ENCODE peak calls at places on chromosomes 5 and 9, in five cellular contexts. B, L, G, M and N are unnamed samples.

GRCh38 chr5:68279960-68280359 is 64.4 kb downstream of the PIK3R1 start:
- DNase-seq in L (no peak), M (no peak), G (no peak), B (no peak), N (peak; percentile 67)

GRCh38 chr9:87122947-87123685 is 175.8 kb upstream of the GAS1 start:
- DNase-seq in B (no peak), G (no peak), M (no peak), L (no peak), N (no peak)

GRCh38 chr5:154198611-154199230 is 8.2 kb downstream of the GALNT10 start:
- DNase-seq in B (no peak), L (no peak), M (peak; percentile 90), G (no peak), N (no peak)

GRCh38 chr9:96441798-96442445 is 8.0 kb upstream of the HABP4 start:
- DNase-seq in G (no peak), M (peak; percentile 14), L (no peak), B (no peak), N (peak; percentile 68)

GRCh38 chr5:172903790-172904189 is 55.4 kb upstream of the RPL26L1 start:
- DNase-seq in L (peak; percentile 83), M (peak; percentile 96), G (peak; percentile 88), B (no peak), N (peak; percentile 77)

GRCh38 chr5:41795125-41795524 is 75.1 kb downstream of the OXCT1 start:
- DNase-seq in G (no peak), M (no peak), L (no peak), B (no peak), N (no peak)

GRCh38 chr5:84642795-84643194 is 258.1 kb upstream of the EDIL3 start:
- DNase-seq in B (no peak), M (peak; percentile 46), G (no peak), L (no peak), N (no peak)

GRCh38 chr5:112063878-112064615 is 307.1 kb upstream of the NREP start:
- DNase-seq in G (no peak), B (no peak), L (no peak), M (no peak), N (no peak)

GRCh38 chr9:94014066-94014654 is 59.0 kb upstream of the BARX1 start:
- DNase-seq in G (no peak), B (peak; percentile 18), L (no peak), M (no peak), N (peak; percentile 35)

GRCh38 chr9:114138537-114138936 is 16.8 kb upstream of the COL27A1 start:
- DNase-seq in B (no peak), G (peak; percentile 73), M (no peak), L (no peak), N (no peak)

GRCh38 chr5:133854554-133854953 is 113.9 kb downstream of the C5orf15 start:
- DNase-seq in B (no peak), L (peak; percentile 16), M (no peak), G (peak; percentile 27), N (no peak)

GRCh38 chr5:159581502-159582249 is 251.4 kb upstream of the IL12B start:
- DNase-seq in M (peak; percentile 73), G (peak; percentile 72), L (no peak), B (no peak), N (no peak)

GRCh38 chr9:99181621-99182020 is 40.1 kb downstream of the ALG2 start:
- DNase-seq in M (peak; percentile 53), B (no peak), L (no peak), G (no peak), N (no peak)

GRCh38 chr9:112002847-112003457 is 106.3 kb downstream of the UGCG start:
- DNase-seq in B (no peak), L (no peak), M (peak; percentile 46), G (no peak), N (no peak)

GRCh38 chr5:148107608-148108007 is 43.8 kb downstream of the SPINK5 start:
- DNase-seq in G (no peak), B (no peak), M (no peak), L (no peak), N (no peak)

GRCh38 chr9:17318821-17319320 is 184.0 kb downstream of the CNTLN start:
- DNase-seq in L (no peak), B (no peak), M (no peak), G (no peak), N (no peak)

GRCh38 chr5:158538506-158539074 is 561.1 kb downstream of the EBF1 start:
- DNase-seq in B (no peak), M (no peak), L (no peak), G (no peak), N (no peak)

GRCh38 chr9:127139071-127139731 is 16.8 kb upstream of the ANGPTL2 start:
- DNase-seq in M (peak; percentile 32), L (peak; percentile 15), G (peak; percentile 57), B (no peak), N (no peak)

GRCh38 chr9:71984388-71985069 is 73.1 kb downstream of the C9orf85 start:
- DNase-seq in B (no peak), L (no peak), G (no peak), M (no peak), N (peak; percentile 70)

GRCh38 chr5:6634327-6634713 is 1.1 kb downstream of the SRD5A1 start:
- DNase-seq in G (no peak), B (no peak), M (no peak), L (no peak), N (no peak)

GRCh38 chr5:178304016-178304415 is 71.4 kb upstream of the PHYKPL start:
- DNase-seq in M (no peak), G (no peak), B (no peak), L (no peak), N (no peak)

GRCh38 chr5:127353761-127354160 is 63.2 kb downstream of the MEGF10 start:
- DNase-seq in B (no peak), M (no peak), L (no peak), G (no peak), N (peak; percentile 88)

GRCh38 chr5:79448336-79448735 is 65.6 kb downstream of the HOMER1 start:
- DNase-seq in M (no peak), B (no peak), G (no peak), L (no peak), N (no peak)

GRCh38 chr5:84213212-84213611 is 171.5 kb downstream of the EDIL3 start:
- DNase-seq in G (no peak), M (no peak), L (no peak), B (no peak), N (no peak)

GRCh38 chr9:35338086-35338485 is 151.8 kb upstream of the RUSC2 start:
- DNase-seq in B (no peak), L (no peak), G (no peak), M (no peak), N (peak; percentile 18)

GRCh38 chr5:127936439-127936972 is 147.1 kb upstream of the SLC12A2 start:
- DNase-seq in M (no peak), B (no peak), L (no peak), G (no peak), N (no peak)

GRCh38 chr5:54309751-54310432 is 481 bp downstream of the ARL15 start:
- DNase-seq in L (peak; percentile 45), M (no peak), B (peak; percentile 21), G (peak; percentile 71), N (peak; percentile 51)

GRCh38 chr9:94759937-94760336 is 33.4 kb downstream of the AOPEP start:
- DNase-seq in B (no peak), L (no peak), M (no peak), G (no peak), N (no peak)

GRCh38 chr5:87541033-87541432 is 128.3 kb upstream of the CCNH start:
- DNase-seq in M (peak; percentile 43), L (no peak), G (no peak), B (peak; percentile 23), N (no peak)

GRCh38 chr9:69582544-69583297 is 89.5 kb downstream of the APBA1 start:
- DNase-seq in B (no peak), L (no peak), G (no peak), M (no peak), N (no peak)
- H3K27me3 ChIP-seq in B (no peaks in the 10 kb centered on the region), L (no peaks in the 10 kb centered on the region), G (no peaks in the 10 kb centered on the region), M (no peaks in the 10 kb centered on the region), N (no peaks in the 10 kb centered on the region)

DNA sequence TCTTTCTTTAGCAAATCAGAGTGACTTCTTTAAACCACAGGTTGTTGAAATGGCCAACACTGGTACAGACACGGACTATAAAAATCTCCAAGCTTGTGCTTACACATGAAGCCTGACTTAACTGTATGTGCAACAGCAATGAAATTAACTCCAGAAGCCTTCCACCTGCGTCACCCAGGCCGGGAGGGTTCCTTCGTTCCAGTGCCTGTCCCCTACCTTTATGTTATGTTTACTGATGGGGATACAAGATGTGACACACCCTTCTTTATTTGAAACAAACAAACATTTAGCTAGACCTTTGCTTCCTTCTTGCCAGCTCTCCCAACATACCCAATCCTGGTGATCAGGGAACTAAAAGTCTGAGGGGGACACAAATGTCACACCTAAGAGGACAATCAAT is 66.0 kb downstream of the GOLPH3 start:
- DNase-seq in L (no peak), M (no peak), B (no peak), G (no peak), N (peak; percentile 5)
- H3K36me3 ChIP-seq in L (peaks cover 97% of the 10 kb centered on the region), M (peaks cover 7% of the 10 kb centered on the region), B (peaks cover 23% of the 10 kb centered on the region), G (peaks cover 47% of the 10 kb centered on the region), N (peaks cover 7% of the 10 kb centered on the region)

GRCh38 chr5:17187401-17187800 is 30.0 kb upstream of the BASP1 start:
- DNase-seq in G (no peak), L (no peak), M (peak; percentile 43), B (no peak), N (no peak)
- H3K27ac ChIP-seq in G (no peak overlapping the region), L (no peak overlapping the region), M (peak overlapping the region; percentile 8), B (no peak overlapping the region), N (no peak overlapping the region)

GRCh38 chr5:1036504-1037122 is 28.0 kb downstream of the NKD2 start:
- DNase-seq in L (no peak), M (no peak), B (no peak), G (no peak), N (no peak)
- H3K27me3 ChIP-seq in L (no peaks in the 10 kb centered on the region), M (peaks cover 22% of the 10 kb centered on the region), B (no peaks in the 10 kb centered on the region), G (no peaks in the 10 kb centered on the region), N (no peaks in the 10 kb centered on the region)

DNA sequence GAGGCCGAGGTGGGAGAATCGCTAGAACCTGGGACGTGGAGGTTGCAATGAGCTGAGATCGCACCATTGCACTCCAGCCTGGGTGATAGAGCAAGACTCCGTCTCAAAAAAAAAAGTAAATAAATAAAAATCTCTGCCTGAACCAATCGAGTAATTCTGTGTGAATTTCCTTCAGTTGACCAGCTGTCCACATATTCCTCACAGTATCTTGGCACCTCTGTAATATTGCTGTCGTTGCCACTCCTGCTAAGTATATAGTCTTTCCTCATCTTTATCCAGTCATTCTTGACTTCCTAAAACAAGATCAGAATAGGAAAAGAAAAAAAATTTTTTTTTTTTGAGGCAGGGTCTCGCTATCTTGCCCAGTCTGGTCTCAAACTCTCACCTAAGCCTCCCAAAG is 29.9 kb downstream of the KDM3B start:
- DNase-seq in B (no peak), L (no peak), G (no peak), M (no peak), N (no peak)
- H3K36me3 ChIP-seq in B (peaks cover 15% of the 10 kb centered on the region), L (peaks cover 99% of the 10 kb centered on the region), G (peaks cover 90% of the 10 kb centered on the region), M (peaks cover 72% of the 10 kb centered on the region), N (peaks cover 15% of the 10 kb centered on the region)

DNA sequence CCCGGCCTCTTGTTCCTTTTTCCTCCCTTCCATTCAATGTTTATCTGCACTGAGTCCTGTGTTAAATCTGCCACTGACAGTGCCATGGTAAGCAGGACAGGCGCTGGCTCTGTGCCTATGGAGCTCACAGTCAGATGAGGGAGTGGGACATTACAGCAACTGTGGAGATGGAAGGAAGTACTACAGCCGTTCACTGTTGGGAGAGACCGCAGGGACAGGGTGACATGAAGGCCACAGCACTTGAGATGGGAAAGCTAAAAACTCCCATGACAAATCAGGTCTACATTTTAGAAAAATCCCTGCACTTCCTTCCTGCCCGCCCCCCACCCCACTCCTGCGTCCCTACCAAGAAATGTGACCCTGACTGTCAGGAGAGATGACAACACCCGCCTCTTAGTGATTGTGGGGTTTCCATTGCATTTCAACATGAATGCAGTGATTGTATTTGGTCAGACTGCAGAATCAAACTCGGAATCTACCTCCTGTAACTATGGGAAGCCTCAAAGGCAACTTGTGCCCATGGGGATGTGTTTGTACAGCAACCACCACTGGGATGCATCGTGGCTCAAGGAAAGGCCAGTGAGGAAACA is 56.4 kb downstream of the GTF3C4 start:
- DNase-seq in M (no peak), L (no peak), G (no peak), B (no peak), N (no peak)
- H3K27ac ChIP-seq in M (no peak overlapping the region), L (no peak overlapping the region), G (no peak overlapping the region), B (no peak overlapping the region), N (no peak overlapping the region)